ENCODE peak calls at places on chromosomes 13 and 19, in six cellular contexts. U is mucosa of descending colon; J is lower lobe of right lung; M is CD8-positive, alpha-beta T cell; A is right lobe of liver; S is neuronal stem cell. C is an unnamed sample. For H3K9me3, the result is how much of the 10 kb centered on the place peaks cover.

GRCh38 chr19:47258895-47259555 is 2.7 kb downstream of the CCDC9 start:
- DNase-seq in U (peak), J (no peak), M (no peak), A (no peak), S (no peak), C (no peak)

GRCh38 chr13:50127017-50127725 is 111.9 kb downstream of the KCNRG start:
- DNase-seq in U (peak), J (peak), M (no peak), A (peak), S (peak), C (no peak)

GRCh38 chr19:48283908-48284307 is 14.0 kb downstream of the ZNF114 start:
- DNase-seq in U (no peak), J (no peak), M (no peak), A (no peak), S (no peak), C (no peak)

GRCh38 chr13:86882835-86883234 is 788.3 kb upstream of the SLITRK5 start:
- DNase-seq in U (no peak), J (no peak), M (no peak), A (no peak), S (no peak), C (no peak)

GRCh38 chr13:109743706-109744453 is 42.5 kb downstream of the IRS2 start:
- DNase-seq in U (no peak), J (no peak), M (peak), A (no peak), S (no peak), C (peak)

GRCh38 chr19:44598355-44598754 is 15.0 kb upstream of the IGSF23 start:
- DNase-seq in U (no peak), J (no peak), M (no peak), A (no peak), S (no peak), C (no peak)

GRCh38 chr13:113216165-113217056 is 7.0 kb downstream of the CUL4A start:
- DNase-seq in U (no peak), J (peak), M (no peak), A (no peak), S (peak), C (no peak)

GRCh38 chr13:65881561-65882155 is 1348.5 kb downstream of the PCDH9 start:
- DNase-seq in U (no peak), J (no peak), M (no peak), A (no peak), S (no peak), C (no peak)

GRCh38 chr13:98158172-98158907 is 15.4 kb downstream of the FARP1 start:
- DNase-seq in U (no peak), J (no peak), M (no peak), A (no peak), S (no peak), C (peak)

GRCh38 chr19:10603084-10603872 is 16.2 kb upstream of the AP1M2 start:
- DNase-seq in U (peak), J (peak), M (peak), A (peak), S (no peak), C (no peak)

GRCh38 chr19:10431254-10431942 is 11.1 kb downstream of the PDE4A start:
- DNase-seq in U (peak), J (peak), M (no peak), A (no peak), S (no peak), C (no peak)

GRCh38 chr19:17243854-17244617 is 1.7 kb downstream of the NR2F6 start:
- DNase-seq in U (peak), J (peak), M (no peak), A (peak), S (no peak), C (no peak)

GRCh38 chr13:81987677-81988357 is 1646.9 kb upstream of the SPRY2 start:
- DNase-seq in U (no peak), J (no peak), M (no peak), A (no peak), S (no peak), C (no peak)

GRCh38 chr19:17090501-17091074 is 15.0 kb downstream of the MYO9B start:
- DNase-seq in U (no peak), J (no peak), M (no peak), A (no peak), S (no peak), C (no peak)

GRCh38 chr13:75544681-75545333 is 4.8 kb upstream of the UCHL3 start:
- DNase-seq in U (no peak), J (no peak), M (no peak), A (no peak), S (no peak), C (no peak)

GRCh38 chr13:37375724-37376123 is 222.8 kb downstream of the POSTN start:
- DNase-seq in U (no peak), J (no peak), M (no peak), A (no peak), S (no peak), C (no peak)

GRCh38 chr13:22642088-22642487 is 538.7 kb upstream of the SGCG start:
- DNase-seq in U (no peak), J (no peak), M (no peak), A (no peak), S (no peak), C (no peak)

GRCh38 chr19:46753420-46754155 is 7.3 kb upstream of the STRN4 start:
- DNase-seq in U (peak), J (no peak), M (peak), A (no peak), S (no peak), C (no peak)

GRCh38 chr13:110713642-110713952 is at the start of gene ING1:
- DNase-seq in U (no peak), J (no peak), M (no peak), A (no peak), S (no peak), C (no peak)

DNA sequence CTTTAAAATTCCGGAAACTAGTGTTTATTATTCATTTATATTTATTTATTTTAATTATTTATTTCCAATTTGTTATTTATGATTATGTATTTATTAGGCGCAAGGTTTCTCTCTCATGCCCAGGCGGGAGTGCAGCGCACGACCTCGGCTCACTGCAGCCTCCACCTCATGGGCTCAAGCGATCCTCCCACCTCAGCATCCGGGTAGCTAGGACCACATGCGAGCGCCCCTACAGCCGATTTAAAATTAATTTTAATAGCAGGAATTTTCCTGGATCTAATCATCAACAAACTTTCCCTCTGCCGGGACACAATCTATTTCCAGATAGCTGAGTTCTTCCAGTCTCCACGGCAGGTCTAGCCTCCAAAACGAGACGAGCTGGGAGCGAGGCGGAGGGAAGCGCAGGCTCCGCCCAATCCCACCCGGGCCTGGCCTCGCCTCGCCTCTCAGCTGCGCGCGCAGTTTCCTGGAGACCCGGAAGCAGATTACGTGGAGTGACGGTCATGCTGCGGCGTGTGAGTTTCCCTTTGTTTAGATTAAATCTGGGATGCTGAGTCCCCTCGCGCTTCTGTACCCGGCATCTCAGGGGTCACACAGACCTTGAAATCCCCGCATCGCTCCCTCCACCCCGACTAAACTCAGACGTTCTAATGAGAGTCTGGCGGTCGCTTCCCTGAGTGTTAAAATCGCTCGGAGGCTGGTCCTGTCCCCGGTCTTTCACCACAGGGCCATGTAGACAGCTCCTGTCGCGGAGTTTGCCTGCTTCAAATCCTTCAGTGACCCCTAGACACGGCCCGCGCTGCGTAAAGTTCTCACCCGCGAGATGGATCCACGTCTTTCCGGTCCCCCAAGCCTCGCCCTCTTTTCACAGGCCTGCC is at the start of gene ZNF880:
- DNase-seq in U (peak), J (peak), M (peak), A (peak), S (peak), C (peak)
- H3K9me3 ChIP-seq in U (half or more), J (half or more), M (under half), A (under half), S (under half), C (under half)

GRCh38 chr19:36707134-36707533 is 19.7 kb downstream of the ZNF567 start:
- DNase-seq in U (no peak), J (no peak), M (no peak), A (no peak), S (no peak), C (no peak)
- H3K9me3 ChIP-seq in U (half or more), J (half or more), M (under half), A (half or more), S (under half), C (half or more)

GRCh38 chr19:36747750-36748149 is 24.9 kb downstream of the ZNF850 start:
- DNase-seq in U (no peak), J (no peak), M (no peak), A (no peak), S (no peak), C (no peak)
- H3K9me3 ChIP-seq in U (half or more), J (half or more), M (half or more), A (half or more), S (half or more), C (half or more)

DNA sequence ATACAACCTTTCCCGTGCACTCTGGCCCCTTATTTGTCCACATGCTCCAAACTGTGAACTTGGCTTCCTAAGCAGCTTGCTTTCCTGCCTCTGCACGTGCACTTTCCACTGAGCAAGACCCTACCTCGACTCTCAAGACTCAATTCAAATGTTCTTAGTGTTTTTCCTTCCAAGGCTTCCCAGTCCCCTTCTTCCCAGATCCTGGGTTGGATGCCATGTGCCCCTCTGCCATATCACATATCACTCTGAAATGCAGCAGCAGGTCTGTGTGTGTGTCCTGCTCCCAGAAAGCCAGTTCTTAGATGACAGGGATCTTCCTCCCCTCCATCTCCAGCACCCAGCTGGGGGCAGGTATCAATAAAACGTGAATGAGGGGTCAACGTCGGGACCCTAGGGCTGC is 3.0 kb downstream of the ZNF557 start:
- DNase-seq in U (no peak), J (no peak), M (no peak), A (no peak), S (no peak), C (no peak)
- H3K9me3 ChIP-seq in U (under half), J (under half), M (under half), A (under half), S (under half), C (under half)

DNA sequence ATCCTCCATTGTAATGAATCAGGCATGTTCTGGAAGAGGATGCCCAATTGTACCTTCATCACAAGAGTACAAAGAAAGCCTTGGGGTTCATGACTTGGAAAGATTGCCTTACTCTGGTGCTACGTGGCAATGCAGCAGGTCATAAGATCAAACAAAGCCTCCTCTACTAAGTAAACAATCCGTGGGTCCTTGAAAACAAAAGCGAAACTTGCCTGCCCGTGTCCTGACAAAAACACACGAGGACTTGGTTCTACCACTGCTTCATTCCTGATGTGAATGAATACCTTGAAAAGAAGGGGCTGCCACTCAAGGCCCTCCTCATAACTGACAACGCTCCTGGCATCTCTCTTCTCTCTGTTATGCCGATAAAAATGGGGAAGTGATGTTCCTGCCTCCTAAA is 18.9 kb downstream of the ZNF563 start:
- DNase-seq in U (no peak), J (no peak), M (no peak), A (no peak), S (no peak), C (no peak)
- H3K9me3 ChIP-seq in U (under half), J (under half), M (under half), A (under half), S (under half), C (under half)

GRCh38 chr13:77375554-77375953 is 48.7 kb upstream of the MYCBP2 start:
- DNase-seq in U (no peak), J (no peak), M (no peak), A (no peak), S (no peak), C (no peak)
- H3K9me3 ChIP-seq in U (under half), J (under half), M (under half), A (under half), S (under half), C (under half)

GRCh38 chr19:3516675-3517207 is 10.6 kb downstream of the FZR1 start:
- DNase-seq in U (no peak), J (no peak), M (peak), A (peak), S (no peak), C (no peak)
- H3K9me3 ChIP-seq in U (under half), J (under half), M (under half), A (under half), S (under half), C (under half)